ENCODE peak calls at places on chromosomes 4 and X, in nine cellular contexts. D is iris pigment epithelial cell; Q is M059J; L is aorta; U is T-helper 17 cell; T is hippocampal formation; A is HFF-Myc; B is PC-3; S is stimulated activated CD4-positive, alpha-beta T cell treated with anti-CD3 and anti-CD28 coated beads, Interleukin-15, amount 100 ng/mL, for 24 hours. O is an unnamed sample.
A peak's percentile ranks its signal among the peaks of the same experiment; 100 is the strongest.

GRCh38 chr4:113094802-113095201 is 45.3 kb downstream of the ANK2 start:
- DNase-seq in D (peak; percentile 29), Q (peak; percentile 6), L (no peak), U (no peak), T (no peak), A (no peak), B (peak; percentile 30), S (no peak), O (no peak)

GRCh38 chr4:182555997-182556418 is 312.8 kb downstream of the TENM3 start:
- DNase-seq in D (peak; percentile 92), Q (peak; percentile 79), L (no peak), U (no peak), T (no peak), A (peak; percentile 20), B (no peak), S (no peak), O (no peak)

GRCh38 chr4:153763404-153763803 is 3.6 kb upstream of the RNF175 start:
- DNase-seq in D (no peak), Q (no peak), L (no peak), U (no peak), T (no peak), A (no peak), B (peak; percentile 32), S (no peak), O (no peak)

GRCh38 chr4:85151349-85151748 is 184.9 kb upstream of the WDFY3 start:
- DNase-seq in D (no peak), Q (no peak), L (no peak), U (no peak), T (no peak), A (no peak), B (no peak), S (no peak), O (no peak)

GRCh38 chr4:54585321-54586000 is 72.3 kb upstream of the KIT start:
- DNase-seq in D (peak; percentile 1), Q (peak; percentile 81), L (no peak), U (no peak), T (no peak), A (no peak), B (peak; percentile 22), S (no peak), O (no peak)

GRCh38 chrX:20284444-20284843 is 17.7 kb upstream of the RPS6KA3 start:
- DNase-seq in D (no peak), Q (no peak), L (no peak), U (no peak), T (no peak), A (no peak), B (no peak), S (no peak), O (no peak)

GRCh38 chr4:175947117-175947722 is 118.4 kb upstream of the WDR17 start:
- DNase-seq in D (peak; percentile 46), Q (peak; percentile 18), L (no peak), U (no peak), T (no peak), A (no peak), B (peak; percentile 58), S (no peak), O (no peak)

GRCh38 chr4:3029464-3029863 is 44.9 kb downstream of the HTT-AS start:
- DNase-seq in D (no peak), Q (no peak), L (no peak), U (no peak), T (no peak), A (no peak), B (no peak), S (no peak), O (no peak)

GRCh38 chr4:1723131-1723801 is 1.9 kb downstream of the TACC3 start:
- DNase-seq in D (no peak), Q (no peak), L (peak; percentile 20), U (no peak), T (no peak), A (no peak), B (no peak), S (peak; percentile 73), O (no peak)

GRCh38 chrX:139106111-139106510 is 394.6 kb upstream of the FGF13 start:
- DNase-seq in D (peak; percentile 16), Q (peak; percentile 92), L (no peak), U (no peak), T (no peak), A (no peak), B (peak; percentile 63), S (no peak), O (no peak)

GRCh38 chr4:118352843-118353373 is at the start of gene PRSS12:
- DNase-seq in D (peak; percentile 84), Q (peak; percentile 51), L (peak; percentile 88), U (peak; percentile 33), T (no peak), A (peak; percentile 51), B (peak; percentile 60), S (peak; percentile 79), O (peak; percentile 78)

GRCh38 chr4:152678841-152679240 is 956 bp downstream of the TMEM154 start:
- DNase-seq in D (no peak), Q (peak; percentile 24), L (no peak), U (no peak), T (no peak), A (no peak), B (no peak), S (no peak), O (no peak)

GRCh38 chr4:155946486-155946885 is 7.2 kb downstream of the CTSO start:
- DNase-seq in D (peak; percentile 85), Q (peak; percentile 86), L (no peak), U (no peak), T (no peak), A (no peak), B (no peak), S (no peak), O (no peak)

GRCh38 chrX:30309139-30309571 is at the start of gene NR0B1:
- DNase-seq in D (peak; percentile 12), Q (no peak), L (peak; percentile 70), U (no peak), T (no peak), A (no peak), B (no peak), S (peak; percentile 1), O (no peak)

GRCh38 chr4:78204176-78204575 is 147.1 kb downstream of the FRAS1 start:
- DNase-seq in D (no peak), Q (no peak), L (no peak), U (no peak), T (no peak), A (no peak), B (no peak), S (no peak), O (no peak)

GRCh38 chr4:40238700-40239548 is 42.1 kb downstream of the RHOH start:
- DNase-seq in D (no peak), Q (no peak), L (no peak), U (peak; percentile 64), T (no peak), A (no peak), B (no peak), S (peak; percentile 85), O (peak; percentile 17)

GRCh38 chr4:4862665-4863482 is 3.4 kb downstream of the MSX1 start:
- DNase-seq in D (no peak), Q (no peak), L (no peak), U (no peak), T (no peak), A (no peak), B (no peak), S (no peak), O (no peak)

O was measured in mucosa of gallbladder.